ENCODE peak calls at places on chromosomes 16 and 17, in seven cellular contexts. One of them, this sample, is unnamed.

GRCh38 chr17:12613566-12613965 is 52.1 kb upstream of the MYOCD start:
- DNase-seq in cardiac muscle cell: peak; percentile 28
- DNase-seq in HCT116: no peak
- DNase-seq in CD8-positive, alpha-beta T cell: no peak
- DNase-seq in body of pancreas: no peak
- DNase-seq in uterus: no peak
- DNase-seq in AG04450: no peak
- DNase-seq in this sample: no peak

GRCh38 chr17:83002118-83002805 is 77.1 kb upstream of the METRNL start:
- DNase-seq in cardiac muscle cell: no peak
- DNase-seq in CD8-positive, alpha-beta T cell: no peak
- DNase-seq in HCT116: no peak
- DNase-seq in body of pancreas: no peak
- DNase-seq in AG04450: no peak
- DNase-seq in uterus: no peak
- DNase-seq in this sample: no peak

GRCh38 chr17:77528516-77529327 is 388.0 kb downstream of the SEC14L1 start:
- DNase-seq in uterus: no peak
- DNase-seq in AG04450: no peak
- DNase-seq in cardiac muscle cell: no peak
- DNase-seq in CD8-positive, alpha-beta T cell: peak; percentile 27
- DNase-seq in body of pancreas: no peak
- DNase-seq in HCT116: no peak
- DNase-seq in this sample: no peak

GRCh38 chr17:17246879-17247278 is 9.9 kb upstream of the FLCN start:
- DNase-seq in CD8-positive, alpha-beta T cell: no peak
- DNase-seq in AG04450: no peak
- DNase-seq in body of pancreas: no peak
- DNase-seq in HCT116: no peak
- DNase-seq in uterus: no peak
- DNase-seq in cardiac muscle cell: no peak
- DNase-seq in this sample: no peak

GRCh38 chr17:6328279-6328678 is 106.6 kb downstream of the AIPL1 start:
- DNase-seq in body of pancreas: no peak
- DNase-seq in uterus: no peak
- DNase-seq in cardiac muscle cell: no peak
- DNase-seq in HCT116: peak; percentile 41
- DNase-seq in CD8-positive, alpha-beta T cell: no peak
- DNase-seq in AG04450: no peak
- DNase-seq in this sample: no peak

GRCh38 chr16:57786632-57787518 is 15.4 kb downstream of the KIFC3 start:
- DNase-seq in cardiac muscle cell: no peak
- DNase-seq in uterus: peak; percentile 65
- DNase-seq in body of pancreas: no peak
- DNase-seq in HCT116: no peak
- DNase-seq in CD8-positive, alpha-beta T cell: no peak
- DNase-seq in AG04450: no peak
- DNase-seq in this sample: no peak

GRCh38 chr16:29943846-29944669 is 17.8 kb upstream of the TMEM219 start:
- DNase-seq in cardiac muscle cell: peak; percentile 98
- DNase-seq in body of pancreas: peak; percentile 44
- DNase-seq in CD8-positive, alpha-beta T cell: no peak
- DNase-seq in uterus: peak; percentile 81
- DNase-seq in AG04450: peak; percentile 96
- DNase-seq in HCT116: peak; percentile 98
- DNase-seq in this sample: peak; percentile 84

GRCh38 chr17:55228683-55229192 is 36.0 kb upstream of the HLF start:
- DNase-seq in HCT116: no peak
- DNase-seq in CD8-positive, alpha-beta T cell: no peak
- DNase-seq in body of pancreas: no peak
- DNase-seq in AG04450: no peak
- DNase-seq in uterus: no peak
- DNase-seq in cardiac muscle cell: no peak
- DNase-seq in this sample: no peak

GRCh38 chr16:74500907-74501306 is 79.6 kb upstream of the CLEC18B start:
- DNase-seq in uterus: no peak
- DNase-seq in body of pancreas: no peak
- DNase-seq in AG04450: no peak
- DNase-seq in HCT116: no peak
- DNase-seq in cardiac muscle cell: no peak
- DNase-seq in CD8-positive, alpha-beta T cell: no peak
- DNase-seq in this sample: no peak

GRCh38 chr16:12087901-12088364 is 111.4 kb downstream of the SNX29 start:
- DNase-seq in CD8-positive, alpha-beta T cell: peak; percentile 31
- DNase-seq in cardiac muscle cell: no peak
- DNase-seq in AG04450: no peak
- DNase-seq in HCT116: no peak
- DNase-seq in body of pancreas: no peak
- DNase-seq in uterus: no peak
- DNase-seq in this sample: no peak

DNA sequence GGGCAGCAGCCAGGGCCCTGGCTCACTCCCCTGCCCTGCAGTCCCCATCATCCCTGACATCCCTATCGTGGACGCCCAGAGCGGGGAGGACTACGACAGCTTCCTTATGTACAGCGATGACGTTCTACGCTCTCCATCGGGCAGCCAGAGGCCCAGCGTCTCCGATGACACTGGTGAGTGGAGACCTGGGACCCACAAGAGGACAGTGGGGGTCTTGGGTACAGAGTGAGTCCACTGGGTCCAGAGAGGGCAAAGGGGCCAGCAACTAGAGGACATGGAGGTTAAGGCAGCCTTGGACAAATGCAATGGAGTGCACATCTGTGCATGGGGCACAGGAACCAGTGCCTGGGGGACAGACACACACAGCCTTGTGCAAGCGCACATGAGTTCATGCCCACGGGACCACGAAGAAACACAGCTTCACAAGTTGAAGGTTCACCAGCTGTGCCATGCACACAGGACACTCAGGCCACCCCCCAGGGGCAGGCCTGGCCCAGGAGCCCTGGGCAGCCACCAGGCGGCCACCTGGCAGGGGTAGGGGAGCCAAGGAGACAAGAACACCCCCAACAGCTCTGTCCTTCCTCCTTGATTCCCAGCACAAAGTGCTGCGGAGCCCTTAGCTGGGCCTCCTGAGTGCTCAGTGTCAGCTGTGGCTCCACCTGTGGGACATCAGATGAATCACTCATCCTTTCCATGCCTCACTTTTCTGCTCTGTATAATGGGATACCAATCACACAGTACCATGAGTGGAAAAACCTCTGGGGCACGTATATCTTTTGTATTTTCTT is 12.4 kb downstream of the GALK1 start:
- DNase-seq in CD8-positive, alpha-beta T cell: no peak
- DNase-seq in AG04450: no peak
- DNase-seq in HCT116: no peak
- DNase-seq in body of pancreas: no peak
- DNase-seq in uterus: no peak
- DNase-seq in cardiac muscle cell: no peak
- DNase-seq in this sample: no peak
- TF ChIP-seq CTCF in CD8-positive, alpha-beta T cell: no peak
- TF ChIP-seq CTCF in AG04450: no peak
- TF ChIP-seq CTCF in HCT116: peak; percentile 17
- TF ChIP-seq CTCF in body of pancreas: no peak
- TF ChIP-seq CTCF in uterus: no peak
- TF ChIP-seq CTCF in cardiac muscle cell: no peak
- TF ChIP-seq CTCF in this sample: no peak

GRCh38 chr17:27569884-27570577 is 61.0 kb upstream of the LGALS9 start:
- DNase-seq in body of pancreas: peak; percentile 59
- DNase-seq in uterus: no peak
- DNase-seq in AG04450: no peak
- DNase-seq in HCT116: no peak
- DNase-seq in CD8-positive, alpha-beta T cell: no peak
- DNase-seq in cardiac muscle cell: no peak
- DNase-seq in this sample: no peak

GRCh38 chr17:27570578-27570914 is 60.4 kb upstream of the LGALS9 start:
- DNase-seq in CD8-positive, alpha-beta T cell: no peak
- DNase-seq in cardiac muscle cell: no peak
- DNase-seq in body of pancreas: no peak
- DNase-seq in HCT116: no peak
- DNase-seq in AG04450: no peak
- DNase-seq in uterus: no peak
- DNase-seq in this sample: no peak

GRCh38 chr17:27572665-27573064 is 58.3 kb upstream of the LGALS9 start:
- DNase-seq in uterus: no peak
- DNase-seq in AG04450: no peak
- DNase-seq in cardiac muscle cell: no peak
- DNase-seq in body of pancreas: no peak
- DNase-seq in HCT116: no peak
- DNase-seq in CD8-positive, alpha-beta T cell: no peak
- DNase-seq in this sample: no peak

GRCh38 chr17:27573548-27573947 is 57.4 kb upstream of the LGALS9 start:
- DNase-seq in uterus: no peak
- DNase-seq in cardiac muscle cell: no peak
- DNase-seq in CD8-positive, alpha-beta T cell: no peak
- DNase-seq in body of pancreas: no peak
- DNase-seq in HCT116: no peak
- DNase-seq in AG04450: no peak
- DNase-seq in this sample: no peak

GRCh38 chr17:27571563-27572129 is 59.3 kb upstream of the LGALS9 start:
- DNase-seq in HCT116: no peak
- DNase-seq in body of pancreas: no peak
- DNase-seq in cardiac muscle cell: no peak
- DNase-seq in uterus: no peak
- DNase-seq in AG04450: no peak
- DNase-seq in CD8-positive, alpha-beta T cell: no peak
- DNase-seq in this sample: no peak
- H3K4me3 ChIP-seq in HCT116: no peak overlapping the region
- H3K4me3 ChIP-seq in body of pancreas: no peak overlapping the region
- H3K4me3 ChIP-seq in cardiac muscle cell: no peak overlapping the region
- H3K4me3 ChIP-seq in uterus: no peak overlapping the region
- H3K4me3 ChIP-seq in AG04450: no peak overlapping the region
- H3K4me3 ChIP-seq in CD8-positive, alpha-beta T cell: no peak overlapping the region
- H3K4me3 ChIP-seq in this sample: no peak overlapping the region

GRCh38 chr16:10877472-10877946 is 507 bp downstream of the CIITA start:
- DNase-seq in HCT116: no peak
- DNase-seq in cardiac muscle cell: no peak
- DNase-seq in uterus: no peak
- DNase-seq in body of pancreas: no peak
- DNase-seq in AG04450: no peak
- DNase-seq in CD8-positive, alpha-beta T cell: no peak
- DNase-seq in this sample: no peak
- H3K27ac ChIP-seq in HCT116: no peak overlapping the region
- H3K27ac ChIP-seq in cardiac muscle cell: no peak overlapping the region
- H3K27ac ChIP-seq in uterus: no peak overlapping the region
- H3K27ac ChIP-seq in body of pancreas: no peak overlapping the region
- H3K27ac ChIP-seq in AG04450: no peak overlapping the region
- H3K27ac ChIP-seq in CD8-positive, alpha-beta T cell: no peak overlapping the region
- H3K27ac ChIP-seq in this sample: peak overlapping the region; percentile 58

GRCh38 chr17:22695228-22695619 is 1002.9 kb downstream of the KCNJ18 start:
- DNase-seq in CD8-positive, alpha-beta T cell: no peak
- DNase-seq in cardiac muscle cell: no peak
- DNase-seq in body of pancreas: no peak
- DNase-seq in AG04450: no peak
- DNase-seq in HCT116: no peak
- DNase-seq in uterus: no peak
- DNase-seq in this sample: no peak
- TF ChIP-seq CTCF in CD8-positive, alpha-beta T cell: no peak
- TF ChIP-seq CTCF in cardiac muscle cell: no peak
- TF ChIP-seq CTCF in body of pancreas: no peak
- TF ChIP-seq CTCF in AG04450: no peak
- TF ChIP-seq CTCF in HCT116: no peak
- TF ChIP-seq CTCF in uterus: no peak
- TF ChIP-seq CTCF in this sample: no peak